ENCODE peak calls at places on chromosome 5, in seven cellular contexts. One of them, this sample, is unnamed. For H3K4me1, the result is how much of the 10 kb centered on the place peaks cover.

GRCh38 chr5:104967806-104968205 is 1405.2 kb upstream of the NUDT12 start:
- DNase-seq in aorta: no peak
- DNase-seq in neuronal stem cell: no peak
- DNase-seq in ovary: no peak
- DNase-seq in stomach: no peak
- DNase-seq in A549: no peak
- DNase-seq in suprapubic skin: no peak
- DNase-seq in this sample: no peak

GRCh38 chr5:131019601-131020315 is 145.3 kb downstream of the HINT1 start:
- DNase-seq in aorta: no peak
- DNase-seq in neuronal stem cell: no peak
- DNase-seq in ovary: no peak
- DNase-seq in stomach: no peak
- DNase-seq in A549: peak
- DNase-seq in suprapubic skin: no peak
- DNase-seq in this sample: no peak

GRCh38 chr5:168916852-168917251 is 337.7 kb upstream of the PANK3 start:
- DNase-seq in aorta: no peak
- DNase-seq in neuronal stem cell: no peak
- DNase-seq in ovary: no peak
- DNase-seq in stomach: no peak
- DNase-seq in A549: no peak
- DNase-seq in suprapubic skin: no peak
- DNase-seq in this sample: no peak

GRCh38 chr5:139646111-139646510 is 2.0 kb upstream of the CXXC5 start:
- DNase-seq in aorta: peak
- DNase-seq in neuronal stem cell: no peak
- DNase-seq in ovary: peak
- DNase-seq in stomach: no peak
- DNase-seq in A549: no peak
- DNase-seq in suprapubic skin: no peak
- DNase-seq in this sample: no peak

GRCh38 chr5:43313854-43314457 is 744 bp upstream of the HMGCS1 start:
- DNase-seq in aorta: no peak
- DNase-seq in neuronal stem cell: no peak
- DNase-seq in ovary: no peak
- DNase-seq in stomach: no peak
- DNase-seq in A549: peak
- DNase-seq in suprapubic skin: no peak
- DNase-seq in this sample: no peak

GRCh38 chr5:150562832-150563231 is 54.9 kb downstream of the NDST1 start:
- DNase-seq in aorta: no peak
- DNase-seq in neuronal stem cell: no peak
- DNase-seq in ovary: no peak
- DNase-seq in stomach: no peak
- DNase-seq in A549: peak
- DNase-seq in suprapubic skin: no peak
- DNase-seq in this sample: peak

GRCh38 chr5:154117050-154117449 is 73.5 kb upstream of the GALNT10 start:
- DNase-seq in aorta: no peak
- DNase-seq in neuronal stem cell: no peak
- DNase-seq in ovary: no peak
- DNase-seq in stomach: no peak
- DNase-seq in A549: no peak
- DNase-seq in suprapubic skin: no peak
- DNase-seq in this sample: no peak

GRCh38 chr5:135243194-135244191 is 155.5 kb downstream of the MACROH2A1 start:
- DNase-seq in aorta: no peak
- DNase-seq in neuronal stem cell: no peak
- DNase-seq in ovary: peak
- DNase-seq in stomach: peak
- DNase-seq in A549: no peak
- DNase-seq in suprapubic skin: peak
- DNase-seq in this sample: no peak

GRCh38 chr5:64773533-64773932 is 4.8 kb downstream of the CWC27 start:
- DNase-seq in aorta: no peak
- DNase-seq in neuronal stem cell: no peak
- DNase-seq in ovary: no peak
- DNase-seq in stomach: no peak
- DNase-seq in A549: no peak
- DNase-seq in suprapubic skin: no peak
- DNase-seq in this sample: no peak

GRCh38 chr5:79992891-79993290 is 1.8 kb upstream of the MTX3 start:
- DNase-seq in aorta: no peak
- DNase-seq in neuronal stem cell: no peak
- DNase-seq in ovary: no peak
- DNase-seq in stomach: no peak
- DNase-seq in A549: no peak
- DNase-seq in suprapubic skin: no peak
- DNase-seq in this sample: no peak

GRCh38 chr5:149677721-149678120 is 52.4 kb upstream of the PPARGC1B start:
- DNase-seq in aorta: no peak
- DNase-seq in neuronal stem cell: no peak
- DNase-seq in ovary: no peak
- DNase-seq in stomach: no peak
- DNase-seq in A549: no peak
- DNase-seq in suprapubic skin: no peak
- DNase-seq in this sample: no peak

GRCh38 chr5:172846677-172847076 is 12.6 kb downstream of the ERGIC1 start:
- DNase-seq in aorta: no peak
- DNase-seq in neuronal stem cell: no peak
- DNase-seq in ovary: no peak
- DNase-seq in stomach: no peak
- DNase-seq in A549: no peak
- DNase-seq in suprapubic skin: no peak
- DNase-seq in this sample: no peak

GRCh38 chr5:173410459-173411233 is 82.4 kb upstream of the STC2 start:
- DNase-seq in aorta: no peak
- DNase-seq in neuronal stem cell: no peak
- DNase-seq in ovary: no peak
- DNase-seq in stomach: no peak
- DNase-seq in A549: no peak
- DNase-seq in suprapubic skin: no peak
- DNase-seq in this sample: no peak

GRCh38 chr5:84014966-84015365 is 294.3 kb upstream of the HAPLN1 start:
- DNase-seq in aorta: no peak
- DNase-seq in neuronal stem cell: no peak
- DNase-seq in ovary: no peak
- DNase-seq in stomach: no peak
- DNase-seq in A549: no peak
- DNase-seq in suprapubic skin: no peak
- DNase-seq in this sample: no peak

GRCh38 chr5:119327018-119327417 is 28.8 kb upstream of the TNFAIP8 start:
- DNase-seq in aorta: no peak
- DNase-seq in neuronal stem cell: no peak
- DNase-seq in ovary: no peak
- DNase-seq in stomach: no peak
- DNase-seq in A549: no peak
- DNase-seq in suprapubic skin: no peak
- DNase-seq in this sample: no peak

GRCh38 chr5:151949909-151950308 is 25.3 kb upstream of the GLRA1 start:
- DNase-seq in aorta: no peak
- DNase-seq in neuronal stem cell: no peak
- DNase-seq in ovary: no peak
- DNase-seq in stomach: no peak
- DNase-seq in A549: no peak
- DNase-seq in suprapubic skin: no peak
- DNase-seq in this sample: no peak

GRCh38 chr5:158988987-158989624 is 110.6 kb downstream of the EBF1 start:
- DNase-seq in aorta: no peak
- DNase-seq in neuronal stem cell: no peak
- DNase-seq in ovary: no peak
- DNase-seq in stomach: no peak
- DNase-seq in A549: no peak
- DNase-seq in suprapubic skin: no peak
- DNase-seq in this sample: no peak

GRCh38 chr5:158995694-158996173 is 104.0 kb downstream of the EBF1 start:
- DNase-seq in aorta: no peak
- DNase-seq in neuronal stem cell: no peak
- DNase-seq in ovary: no peak
- DNase-seq in stomach: no peak
- DNase-seq in A549: no peak
- DNase-seq in suprapubic skin: no peak
- DNase-seq in this sample: no peak

GRCh38 chr5:158990979-158991378 is 108.7 kb downstream of the EBF1 start:
- DNase-seq in aorta: no peak
- DNase-seq in neuronal stem cell: no peak
- DNase-seq in ovary: no peak
- DNase-seq in stomach: no peak
- DNase-seq in A549: no peak
- DNase-seq in suprapubic skin: no peak
- DNase-seq in this sample: no peak

GRCh38 chr5:158991391-158991790 is 108.3 kb downstream of the EBF1 start:
- DNase-seq in aorta: no peak
- DNase-seq in neuronal stem cell: no peak
- DNase-seq in ovary: no peak
- DNase-seq in stomach: no peak
- DNase-seq in A549: no peak
- DNase-seq in suprapubic skin: no peak
- DNase-seq in this sample: no peak

DNA sequence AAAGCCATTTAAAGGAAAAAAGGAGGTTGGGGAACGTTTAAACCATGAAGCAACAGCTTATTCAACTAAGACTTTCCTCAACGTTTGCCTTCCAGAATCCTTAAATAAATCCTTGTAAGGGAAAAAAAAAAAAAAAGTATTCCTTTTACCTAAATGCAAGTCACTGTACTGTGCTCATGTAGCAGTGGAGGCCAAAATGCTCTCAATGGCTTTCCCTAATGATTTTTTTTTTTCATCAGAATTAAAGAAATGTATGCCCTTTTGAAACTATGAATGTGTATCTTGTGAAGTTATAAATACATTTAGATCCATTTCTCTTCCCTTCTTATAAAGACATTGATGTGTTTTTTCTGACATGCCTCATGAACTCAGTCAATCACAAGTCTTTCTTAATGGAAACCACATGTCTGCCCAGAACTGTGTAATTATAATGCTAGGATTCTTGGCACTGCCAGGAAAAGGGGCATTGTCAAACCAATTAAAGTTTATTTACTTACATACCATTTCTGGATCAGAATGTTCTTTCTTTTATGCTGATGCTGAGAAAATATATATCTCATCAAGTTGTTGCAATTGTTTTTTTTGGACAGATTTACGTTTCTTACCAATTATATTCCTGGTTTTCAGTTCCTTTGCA is 107.5 kb downstream of the EBF1 start:
- DNase-seq in aorta: no peak
- DNase-seq in neuronal stem cell: no peak
- DNase-seq in ovary: no peak
- DNase-seq in stomach: no peak
- DNase-seq in A549: no peak
- DNase-seq in suprapubic skin: no peak
- DNase-seq in this sample: no peak
- H3K4me1 ChIP-seq in aorta: under half
- H3K4me1 ChIP-seq in neuronal stem cell: under half
- H3K4me1 ChIP-seq in ovary: under half
- H3K4me1 ChIP-seq in stomach: under half
- H3K4me1 ChIP-seq in A549: under half
- H3K4me1 ChIP-seq in suprapubic skin: under half
- H3K4me1 ChIP-seq in this sample: under half

GRCh38 chr5:122997294-122997693 is 39.2 kb downstream of the PPIC start:
- DNase-seq in aorta: no peak
- DNase-seq in neuronal stem cell: no peak
- DNase-seq in ovary: no peak
- DNase-seq in stomach: no peak
- DNase-seq in A549: no peak
- DNase-seq in suprapubic skin: no peak
- DNase-seq in this sample: peak
- H3K4me1 ChIP-seq in aorta: under half
- H3K4me1 ChIP-seq in neuronal stem cell: under half
- H3K4me1 ChIP-seq in ovary: under half
- H3K4me1 ChIP-seq in stomach: under half
- H3K4me1 ChIP-seq in A549: under half
- H3K4me1 ChIP-seq in suprapubic skin: under half
- H3K4me1 ChIP-seq in this sample: under half

GRCh38 chr5:39178171-39178570 is 41.2 kb downstream of the FYB1 start:
- DNase-seq in aorta: no peak
- DNase-seq in neuronal stem cell: no peak
- DNase-seq in ovary: no peak
- DNase-seq in stomach: no peak
- DNase-seq in A549: peak
- DNase-seq in suprapubic skin: no peak
- DNase-seq in this sample: no peak
- H3K4me1 ChIP-seq in aorta: under half
- H3K4me1 ChIP-seq in neuronal stem cell: under half
- H3K4me1 ChIP-seq in ovary: under half
- H3K4me1 ChIP-seq in stomach: under half
- H3K4me1 ChIP-seq in A549: under half
- H3K4me1 ChIP-seq in suprapubic skin: under half
- H3K4me1 ChIP-seq in this sample: under half

GRCh38 chr5:142358121-142358520 is 33.3 kb upstream of the SPRY4 start:
- DNase-seq in aorta: no peak
- DNase-seq in neuronal stem cell: no peak
- DNase-seq in ovary: no peak
- DNase-seq in stomach: no peak
- DNase-seq in A549: no peak
- DNase-seq in suprapubic skin: no peak
- DNase-seq in this sample: no peak

GRCh38 chr5:142356318-142356715 is 31.5 kb upstream of the SPRY4 start:
- DNase-seq in aorta: no peak
- DNase-seq in neuronal stem cell: no peak
- DNase-seq in ovary: no peak
- DNase-seq in stomach: no peak
- DNase-seq in A549: no peak
- DNase-seq in suprapubic skin: no peak
- DNase-seq in this sample: no peak

GRCh38 chr5:142356716-142357468 is 32.1 kb upstream of the SPRY4 start:
- DNase-seq in aorta: peak
- DNase-seq in neuronal stem cell: peak
- DNase-seq in ovary: peak
- DNase-seq in stomach: peak
- DNase-seq in A549: peak
- DNase-seq in suprapubic skin: peak
- DNase-seq in this sample: peak

GRCh38 chr5:142358648-142359047 is 33.8 kb upstream of the SPRY4 start:
- DNase-seq in aorta: no peak
- DNase-seq in neuronal stem cell: no peak
- DNase-seq in ovary: no peak
- DNase-seq in stomach: no peak
- DNase-seq in A549: no peak
- DNase-seq in suprapubic skin: peak
- DNase-seq in this sample: no peak

DNA sequence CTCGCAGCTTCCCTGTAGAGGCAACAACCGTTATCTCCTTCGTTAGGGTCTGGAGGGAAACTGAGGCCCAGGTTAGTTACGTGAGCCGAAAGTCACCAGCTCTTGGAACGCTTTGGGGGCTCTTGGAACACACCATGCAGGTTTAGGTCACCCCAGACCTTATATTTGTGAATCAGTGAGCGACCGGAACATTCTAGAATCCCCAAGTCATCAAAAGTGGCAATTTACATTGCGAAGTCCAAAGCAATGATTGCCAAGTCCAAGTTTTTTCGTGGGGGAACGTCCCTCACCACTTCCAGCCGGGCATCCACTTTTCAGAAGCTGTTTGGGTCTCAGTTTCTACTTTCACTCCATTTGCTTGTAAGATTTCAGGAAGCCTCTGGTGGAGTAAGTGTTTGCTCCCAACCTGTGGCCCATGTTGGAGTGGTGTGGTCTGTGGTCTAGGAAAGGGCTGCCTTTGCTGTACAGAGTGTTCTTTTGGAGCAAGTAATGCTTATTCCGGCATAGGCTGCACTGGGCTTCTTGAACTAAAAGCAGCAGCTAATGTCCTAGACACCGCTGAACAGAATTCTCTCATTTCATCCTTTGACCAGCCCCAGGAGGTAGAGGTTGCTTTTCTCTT is 32.8 kb upstream of the SPRY4 start:
- DNase-seq in aorta: no peak
- DNase-seq in neuronal stem cell: no peak
- DNase-seq in ovary: no peak
- DNase-seq in stomach: no peak
- DNase-seq in A549: no peak
- DNase-seq in suprapubic skin: peak
- DNase-seq in this sample: no peak
- H3K4me1 ChIP-seq in aorta: under half
- H3K4me1 ChIP-seq in neuronal stem cell: under half
- H3K4me1 ChIP-seq in ovary: under half
- H3K4me1 ChIP-seq in stomach: under half
- H3K4me1 ChIP-seq in A549: under half
- H3K4me1 ChIP-seq in suprapubic skin: under half
- H3K4me1 ChIP-seq in this sample: under half

This sample was measured in NT2/D1.